ENCODE peak calls at places on chromosome 6, in ten cellular contexts. P, G, L, X, H, B, T, Y, Q and C are unnamed samples.

GRCh38 chr6:99614430-99615161 is 8.0 kb downstream of the PRDM13 start:
- DNase-seq in B (no peak), Y (no peak), Q (no peak), P (no peak), T (no peak), X (peak), G (no peak), H (no peak), L (no peak), C (no peak)

GRCh38 chr6:139903411-139904157 is 529.1 kb upstream of the CITED2 start:
- DNase-seq in G (no peak), P (no peak), Q (no peak), H (no peak), B (no peak), X (no peak), L (no peak), Y (no peak), T (no peak), C (no peak)

GRCh38 chr6:132663661-132664060 is 4.7 kb upstream of the TAAR1 start:
- DNase-seq in H (no peak), L (no peak), G (no peak), Y (no peak), B (no peak), T (no peak), X (no peak), Q (no peak), P (no peak), C (no peak)

GRCh38 chr6:143015300-143015706 is 45.4 kb upstream of the AIG1 start:
- DNase-seq in P (no peak), Y (no peak), L (no peak), Q (no peak), H (no peak), T (no peak), B (no peak), X (no peak), G (no peak), C (no peak)

GRCh38 chr6:116363759-116364158 is 7.0 kb upstream of the DSE start:
- DNase-seq in G (peak), Q (no peak), B (no peak), Y (no peak), L (no peak), X (no peak), H (no peak), P (peak), T (no peak), C (no peak)

GRCh38 chr6:11188161-11188915 is 44.1 kb downstream of the NEDD9 start:
- DNase-seq in G (no peak), X (no peak), L (no peak), B (no peak), H (no peak), Q (no peak), Y (peak), P (no peak), T (no peak), C (no peak)

GRCh38 chr6:167748458-167749379 is 78.0 kb upstream of the AFDN start:
- DNase-seq in P (no peak), B (no peak), L (no peak), H (no peak), Q (no peak), G (no peak), X (no peak), T (no peak), Y (no peak), C (no peak)

GRCh38 chr6:34243131-34243771 is 5.6 kb downstream of the SMIM29 start:
- DNase-seq in X (no peak), H (peak), P (no peak), Y (peak), B (no peak), G (peak), Q (peak), L (no peak), T (no peak), C (no peak)

GRCh38 chr6:3624268-3625136 is 127.0 kb downstream of the PXDC1 start:
- DNase-seq in B (no peak), G (no peak), P (no peak), H (no peak), L (no peak), T (no peak), Q (no peak), X (no peak), Y (no peak), C (no peak)

GRCh38 chr6:101296184-101296583 is 97.3 kb upstream of the GRIK2 start:
- DNase-seq in Y (peak), G (no peak), L (no peak), H (no peak), X (no peak), P (peak), T (no peak), B (no peak), Q (no peak), C (no peak)

GRCh38 chr6:31576897-31577341 is 1.6 kb downstream of the TNF start:
- DNase-seq in Y (no peak), X (peak), T (no peak), G (peak), L (no peak), B (no peak), H (no peak), Q (no peak), P (no peak), C (no peak)